ENCODE peak calls at places on chromosomes 13 and 19, in seven cellular contexts. One of them, this sample, is unnamed.

GRCh38 chr13:95027638-95028037 is 273.6 kb downstream of the ABCC4 start:
- DNase-seq in H54: no peak
- DNase-seq in suprapubic skin: no peak
- DNase-seq in prostate gland: no peak
- DNase-seq in stomach: no peak
- DNase-seq in body of pancreas: no peak
- DNase-seq in tibial nerve: no peak
- DNase-seq in this sample: no peak

GRCh38 chr19:39540333-39540673 is 342 bp upstream of the EID2 start:
- DNase-seq in stomach: no peak
- DNase-seq in H54: no peak
- DNase-seq in suprapubic skin: no peak
- DNase-seq in tibial nerve: no peak
- DNase-seq in body of pancreas: no peak
- DNase-seq in prostate gland: no peak
- DNase-seq in this sample: no peak

GRCh38 chr19:18477042-18477760 is 39.3 kb upstream of the ISYNA1 start:
- DNase-seq in prostate gland: no peak
- DNase-seq in stomach: no peak
- DNase-seq in H54: no peak
- DNase-seq in tibial nerve: no peak
- DNase-seq in suprapubic skin: no peak
- DNase-seq in body of pancreas: no peak
- DNase-seq in this sample: no peak

GRCh38 chr19:38975214-38975860 is at the start of gene FBXO17:
- DNase-seq in H54: peak; percentile 77
- DNase-seq in body of pancreas: peak; percentile 69
- DNase-seq in prostate gland: peak; percentile 42
- DNase-seq in tibial nerve: peak; percentile 29
- DNase-seq in suprapubic skin: peak; percentile 78
- DNase-seq in stomach: peak; percentile 44
- DNase-seq in this sample: peak; percentile 84

GRCh38 chr13:26961890-26962615 is 201.5 kb upstream of the GPR12 start:
- DNase-seq in prostate gland: no peak
- DNase-seq in H54: no peak
- DNase-seq in body of pancreas: peak; percentile 92
- DNase-seq in stomach: peak; percentile 80
- DNase-seq in tibial nerve: no peak
- DNase-seq in suprapubic skin: no peak
- DNase-seq in this sample: no peak

GRCh38 chr19:49808762-49809154 is 4.3 kb downstream of the FUZ start:
- DNase-seq in suprapubic skin: peak; percentile 99
- DNase-seq in prostate gland: peak; percentile 95
- DNase-seq in stomach: peak; percentile 96
- DNase-seq in body of pancreas: peak; percentile 98
- DNase-seq in H54: peak; percentile 87
- DNase-seq in tibial nerve: peak; percentile 96
- DNase-seq in this sample: peak; percentile 99

GRCh38 chr19:12777217-12778019 is 2.1 kb upstream of the HOOK2 start:
- DNase-seq in prostate gland: peak; percentile 69
- DNase-seq in H54: peak; percentile 78
- DNase-seq in suprapubic skin: peak; percentile 91
- DNase-seq in stomach: peak; percentile 81
- DNase-seq in body of pancreas: peak; percentile 86
- DNase-seq in tibial nerve: no peak
- DNase-seq in this sample: peak; percentile 95

GRCh38 chr19:58279925-58280316 is 1.2 kb downstream of the ZNF8 start:
- DNase-seq in suprapubic skin: no peak
- DNase-seq in body of pancreas: no peak
- DNase-seq in stomach: no peak
- DNase-seq in tibial nerve: no peak
- DNase-seq in prostate gland: no peak
- DNase-seq in H54: no peak
- DNase-seq in this sample: no peak

GRCh38 chr19:16351133-16351809 is 26.6 kb downstream of the KLF2 start:
- DNase-seq in tibial nerve: no peak
- DNase-seq in body of pancreas: no peak
- DNase-seq in stomach: no peak
- DNase-seq in prostate gland: no peak
- DNase-seq in H54: no peak
- DNase-seq in suprapubic skin: no peak
- DNase-seq in this sample: no peak

GRCh38 chr13:65724261-65724660 is 1505.9 kb downstream of the PCDH9 start:
- DNase-seq in body of pancreas: no peak
- DNase-seq in H54: no peak
- DNase-seq in prostate gland: no peak
- DNase-seq in stomach: no peak
- DNase-seq in tibial nerve: no peak
- DNase-seq in suprapubic skin: no peak
- DNase-seq in this sample: no peak

GRCh38 chr13:64740493-64740892 is 2489.6 kb downstream of the PCDH9 start:
- DNase-seq in tibial nerve: no peak
- DNase-seq in stomach: no peak
- DNase-seq in prostate gland: no peak
- DNase-seq in body of pancreas: no peak
- DNase-seq in H54: no peak
- DNase-seq in suprapubic skin: no peak
- DNase-seq in this sample: no peak

GRCh38 chr13:114110091-114110829 is 22.2 kb downstream of the RASA3 start:
- DNase-seq in tibial nerve: peak; percentile 16
- DNase-seq in prostate gland: no peak
- DNase-seq in H54: no peak
- DNase-seq in suprapubic skin: no peak
- DNase-seq in body of pancreas: no peak
- DNase-seq in stomach: peak; percentile 47
- DNase-seq in this sample: no peak

GRCh38 chr13:51644649-51645048 is 60.4 kb downstream of the WDFY2 start:
- DNase-seq in prostate gland: no peak
- DNase-seq in suprapubic skin: no peak
- DNase-seq in H54: no peak
- DNase-seq in body of pancreas: peak; percentile 34
- DNase-seq in tibial nerve: no peak
- DNase-seq in stomach: no peak
- DNase-seq in this sample: no peak

GRCh38 chr19:43704002-43704705 is 11.7 kb upstream of the IRGC start:
- DNase-seq in prostate gland: no peak
- DNase-seq in H54: no peak
- DNase-seq in tibial nerve: no peak
- DNase-seq in suprapubic skin: no peak
- DNase-seq in body of pancreas: no peak
- DNase-seq in stomach: no peak
- DNase-seq in this sample: no peak

GRCh38 chr13:109919715-109920375 is 133.5 kb upstream of the IRS2 start:
- DNase-seq in H54: no peak
- DNase-seq in stomach: no peak
- DNase-seq in body of pancreas: no peak
- DNase-seq in prostate gland: no peak
- DNase-seq in tibial nerve: no peak
- DNase-seq in suprapubic skin: no peak
- DNase-seq in this sample: no peak

DNA sequence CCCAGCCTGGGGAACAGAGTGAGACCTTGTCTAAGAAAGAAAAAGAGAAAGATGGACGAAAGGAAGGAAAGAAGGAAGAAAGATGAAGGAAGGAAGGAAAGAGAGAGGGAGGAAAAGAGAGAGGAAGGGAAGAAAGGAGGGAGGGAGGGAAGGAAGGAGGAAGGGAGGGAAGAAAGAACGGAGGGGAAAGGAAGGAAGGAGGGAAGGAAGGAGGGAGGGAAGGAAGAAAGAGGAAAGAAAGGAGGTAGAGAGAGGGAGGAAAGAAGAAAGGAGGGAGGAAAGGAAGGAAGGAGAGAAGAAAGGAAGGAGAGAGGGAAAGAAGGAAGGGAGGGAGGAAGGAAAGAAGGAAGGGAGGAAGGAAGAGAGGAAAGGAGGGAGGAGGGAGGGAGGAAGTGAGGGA is 20.9 kb downstream of the CABP5 start:
- DNase-seq in stomach: no peak
- DNase-seq in prostate gland: no peak
- DNase-seq in suprapubic skin: no peak
- DNase-seq in H54: no peak
- DNase-seq in body of pancreas: no peak
- DNase-seq in tibial nerve: no peak
- DNase-seq in this sample: no peak
- TF ChIP-seq POLR2A in stomach: no peak
- TF ChIP-seq POLR2A in prostate gland: no peak
- TF ChIP-seq POLR2A in suprapubic skin: no peak
- TF ChIP-seq POLR2A in H54: no peak
- TF ChIP-seq POLR2A in body of pancreas: no peak
- TF ChIP-seq POLR2A in tibial nerve: no peak
- TF ChIP-seq POLR2A in this sample: no peak

DNA sequence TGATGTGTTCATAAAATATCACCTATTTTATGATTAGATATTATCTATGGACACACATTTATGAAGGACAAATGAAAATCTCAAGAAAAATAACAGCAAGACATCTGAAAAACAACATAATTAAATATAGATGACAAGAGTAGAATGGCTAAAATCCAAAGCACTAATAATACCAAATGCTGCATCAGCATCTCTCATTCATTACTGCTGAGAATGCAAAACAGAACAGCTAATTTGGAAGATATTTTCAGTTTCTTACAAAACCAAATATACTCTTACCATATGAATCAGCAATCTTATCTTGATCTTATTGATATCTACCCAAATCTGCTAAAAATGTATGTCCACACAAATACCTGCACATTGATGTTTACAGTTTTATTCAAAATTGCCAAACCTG is 829.1 kb upstream of the MIR17HG start:
- DNase-seq in H54: no peak
- DNase-seq in body of pancreas: no peak
- DNase-seq in stomach: no peak
- DNase-seq in suprapubic skin: no peak
- DNase-seq in prostate gland: no peak
- DNase-seq in tibial nerve: no peak
- DNase-seq in this sample: no peak
- TF ChIP-seq POLR2A in H54: no peak
- TF ChIP-seq POLR2A in body of pancreas: no peak
- TF ChIP-seq POLR2A in stomach: no peak
- TF ChIP-seq POLR2A in suprapubic skin: no peak
- TF ChIP-seq POLR2A in prostate gland: no peak
- TF ChIP-seq POLR2A in tibial nerve: no peak
- TF ChIP-seq POLR2A in this sample: no peak

DNA sequence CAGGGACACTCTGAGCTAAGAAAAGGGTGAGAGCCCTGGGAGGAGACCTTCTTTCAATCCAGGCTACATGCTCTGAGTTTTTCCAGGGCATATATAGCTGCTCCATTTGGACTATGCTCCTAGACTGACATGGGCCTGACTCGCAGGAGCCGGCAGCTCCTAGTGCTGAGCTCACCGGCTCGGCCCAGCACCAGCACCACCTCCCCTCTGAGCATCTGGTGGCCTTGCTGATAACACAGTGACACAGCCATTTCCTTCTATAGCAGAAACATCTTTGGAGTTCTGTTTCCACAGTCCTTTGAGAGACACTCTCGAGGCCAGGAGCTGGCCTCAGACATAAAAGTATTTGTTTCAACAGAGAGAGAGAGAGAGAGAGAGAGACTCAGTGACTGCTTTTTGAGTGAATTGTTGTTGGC is 184.9 kb downstream of the TM9SF2 start:
- DNase-seq in prostate gland: no peak
- DNase-seq in tibial nerve: no peak
- DNase-seq in body of pancreas: peak; percentile 79
- DNase-seq in H54: peak; percentile 44
- DNase-seq in suprapubic skin: no peak
- DNase-seq in stomach: no peak
- DNase-seq in this sample: peak; percentile 52
- TF ChIP-seq POLR2A in prostate gland: no peak
- TF ChIP-seq POLR2A in tibial nerve: no peak
- TF ChIP-seq POLR2A in body of pancreas: no peak
- TF ChIP-seq POLR2A in H54: no peak
- TF ChIP-seq POLR2A in suprapubic skin: no peak
- TF ChIP-seq POLR2A in stomach: no peak
- TF ChIP-seq POLR2A in this sample: no peak

DNA sequence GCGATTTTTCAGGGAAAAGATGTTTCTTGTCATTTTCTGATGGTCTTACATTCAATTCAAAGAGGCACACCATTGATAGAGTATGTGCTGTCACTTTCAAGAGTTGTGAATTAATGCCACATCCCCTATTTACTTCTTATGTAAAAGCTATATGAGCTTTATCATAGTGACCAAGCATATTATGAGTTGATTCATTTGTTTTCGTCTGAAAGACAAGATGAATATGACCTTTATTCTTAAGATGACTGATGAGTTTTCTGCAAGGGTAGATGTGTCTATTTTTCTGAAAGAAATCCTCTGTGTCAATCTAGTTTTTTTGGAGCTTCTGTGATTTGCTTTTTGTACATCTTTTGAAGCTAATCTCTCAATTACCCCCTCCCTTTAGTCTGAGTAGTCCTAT is 676.3 kb upstream of the ARGLU1 start:
- DNase-seq in body of pancreas: no peak
- DNase-seq in tibial nerve: no peak
- DNase-seq in prostate gland: no peak
- DNase-seq in stomach: no peak
- DNase-seq in suprapubic skin: no peak
- DNase-seq in H54: no peak
- DNase-seq in this sample: no peak
- TF ChIP-seq POLR2A in body of pancreas: no peak
- TF ChIP-seq POLR2A in tibial nerve: no peak
- TF ChIP-seq POLR2A in prostate gland: no peak
- TF ChIP-seq POLR2A in stomach: no peak
- TF ChIP-seq POLR2A in suprapubic skin: no peak
- TF ChIP-seq POLR2A in H54: no peak
- TF ChIP-seq POLR2A in this sample: no peak

DNA sequence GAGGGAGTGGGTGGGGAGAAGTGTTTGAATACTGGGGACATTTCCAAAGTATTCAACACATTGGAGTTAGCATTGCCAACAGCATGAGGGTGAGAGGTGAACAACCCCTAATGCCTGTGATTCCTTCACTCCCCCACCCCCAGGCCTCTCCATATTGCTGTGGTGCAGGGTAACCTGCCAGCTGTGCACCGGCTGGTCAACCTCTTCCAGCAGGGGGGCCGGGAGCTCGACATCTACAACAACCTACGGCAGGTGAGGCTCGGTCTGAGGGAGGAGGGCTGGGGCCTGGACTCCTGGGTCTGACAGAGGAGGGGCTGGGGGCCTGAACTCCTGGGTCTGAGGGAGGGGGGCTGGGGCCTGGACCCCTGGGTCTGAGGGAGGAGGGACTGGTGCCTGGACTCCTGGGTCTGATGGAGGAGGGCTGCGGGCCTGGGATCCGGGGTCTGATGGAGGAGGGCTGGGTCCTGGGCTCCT is 7.6 kb downstream of the BCL3 start:
- DNase-seq in suprapubic skin: no peak
- DNase-seq in tibial nerve: no peak
- DNase-seq in H54: no peak
- DNase-seq in prostate gland: no peak
- DNase-seq in stomach: no peak
- DNase-seq in body of pancreas: no peak
- DNase-seq in this sample: no peak
- TF ChIP-seq POLR2A in suprapubic skin: no peak
- TF ChIP-seq POLR2A in tibial nerve: no peak
- TF ChIP-seq POLR2A in H54: no peak
- TF ChIP-seq POLR2A in prostate gland: no peak
- TF ChIP-seq POLR2A in stomach: no peak
- TF ChIP-seq POLR2A in body of pancreas: no peak
- TF ChIP-seq POLR2A in this sample: no peak

GRCh38 chr13:30112602-30113435 is 194.5 kb downstream of the KATNAL1 start:
- DNase-seq in H54: peak; percentile 38
- DNase-seq in tibial nerve: peak; percentile 67
- DNase-seq in body of pancreas: peak; percentile 83
- DNase-seq in stomach: peak; percentile 85
- DNase-seq in suprapubic skin: peak; percentile 87
- DNase-seq in prostate gland: peak; percentile 76
- DNase-seq in this sample: peak; percentile 87
- TF ChIP-seq POLR2A in H54: no peak
- TF ChIP-seq POLR2A in tibial nerve: no peak
- TF ChIP-seq POLR2A in body of pancreas: no peak
- TF ChIP-seq POLR2A in stomach: no peak
- TF ChIP-seq POLR2A in suprapubic skin: no peak
- TF ChIP-seq POLR2A in prostate gland: no peak
- TF ChIP-seq POLR2A in this sample: no peak